ENCODE peak calls at places on chromosomes 3 and 15, in seven cellular contexts. One of them, this sample, is unnamed.

GRCh38 chr15:98983333-98983732 is 24.3 kb downstream of the PGPEP1L start:
- DNase-seq in epithelial cell of proximal tubule: peak; percentile 37
- DNase-seq in aorta: peak; percentile 64
- DNase-seq in activated gamma-delta T cell treated with Interleukin-2 at 50 U/mL for 16 hours: no peak
- DNase-seq in NCI-H748 treated with DMSO at 0.1 percent for 48 hours: peak; percentile 0
- DNase-seq in ovary: peak; percentile 65
- DNase-seq in CD4-positive, alpha-beta memory T cell: no peak
- DNase-seq in this sample: peak; percentile 68

GRCh38 chr3:1093216-1093615 is 392 bp downstream of the CNTN6 start:
- DNase-seq in epithelial cell of proximal tubule: no peak
- DNase-seq in aorta: no peak
- DNase-seq in activated gamma-delta T cell treated with Interleukin-2 at 50 U/mL for 16 hours: no peak
- DNase-seq in NCI-H748 treated with DMSO at 0.1 percent for 48 hours: no peak
- DNase-seq in ovary: no peak
- DNase-seq in CD4-positive, alpha-beta memory T cell: no peak
- DNase-seq in this sample: no peak

GRCh38 chr3:113034011-113034410 is 43.2 kb downstream of the GTPBP8 start:
- DNase-seq in epithelial cell of proximal tubule: no peak
- DNase-seq in aorta: no peak
- DNase-seq in activated gamma-delta T cell treated with Interleukin-2 at 50 U/mL for 16 hours: no peak
- DNase-seq in NCI-H748 treated with DMSO at 0.1 percent for 48 hours: no peak
- DNase-seq in ovary: no peak
- DNase-seq in CD4-positive, alpha-beta memory T cell: no peak
- DNase-seq in this sample: no peak

GRCh38 chr15:70758790-70759462 is 4.4 kb downstream of the UACA start:
- DNase-seq in epithelial cell of proximal tubule: no peak
- DNase-seq in aorta: no peak
- DNase-seq in activated gamma-delta T cell treated with Interleukin-2 at 50 U/mL for 16 hours: no peak
- DNase-seq in NCI-H748 treated with DMSO at 0.1 percent for 48 hours: no peak
- DNase-seq in ovary: no peak
- DNase-seq in CD4-positive, alpha-beta memory T cell: no peak
- DNase-seq in this sample: no peak

GRCh38 chr3:132332082-132332964 is 15.1 kb downstream of the ACP3 start:
- DNase-seq in epithelial cell of proximal tubule: no peak
- DNase-seq in aorta: no peak
- DNase-seq in activated gamma-delta T cell treated with Interleukin-2 at 50 U/mL for 16 hours: no peak
- DNase-seq in NCI-H748 treated with DMSO at 0.1 percent for 48 hours: no peak
- DNase-seq in ovary: no peak
- DNase-seq in CD4-positive, alpha-beta memory T cell: no peak
- DNase-seq in this sample: no peak

GRCh38 chr15:60442763-60443162 is 36.2 kb downstream of the ICE2 start:
- DNase-seq in epithelial cell of proximal tubule: no peak
- DNase-seq in aorta: no peak
- DNase-seq in activated gamma-delta T cell treated with Interleukin-2 at 50 U/mL for 16 hours: no peak
- DNase-seq in NCI-H748 treated with DMSO at 0.1 percent for 48 hours: no peak
- DNase-seq in ovary: no peak
- DNase-seq in CD4-positive, alpha-beta memory T cell: no peak
- DNase-seq in this sample: no peak

GRCh38 chr3:190293621-190294020 is 28.6 kb downstream of the CLDN1 start:
- DNase-seq in epithelial cell of proximal tubule: no peak
- DNase-seq in aorta: no peak
- DNase-seq in activated gamma-delta T cell treated with Interleukin-2 at 50 U/mL for 16 hours: no peak
- DNase-seq in NCI-H748 treated with DMSO at 0.1 percent for 48 hours: no peak
- DNase-seq in ovary: no peak
- DNase-seq in CD4-positive, alpha-beta memory T cell: no peak
- DNase-seq in this sample: no peak

GRCh38 chr3:150870406-150870805 is 34.8 kb downstream of the MINDY4B start:
- DNase-seq in epithelial cell of proximal tubule: no peak
- DNase-seq in aorta: no peak
- DNase-seq in activated gamma-delta T cell treated with Interleukin-2 at 50 U/mL for 16 hours: no peak
- DNase-seq in NCI-H748 treated with DMSO at 0.1 percent for 48 hours: no peak
- DNase-seq in ovary: no peak
- DNase-seq in CD4-positive, alpha-beta memory T cell: no peak
- DNase-seq in this sample: no peak

GRCh38 chr3:129378949-129379348 is 49.5 kb downstream of the EFCAB12 start:
- DNase-seq in epithelial cell of proximal tubule: no peak
- DNase-seq in aorta: no peak
- DNase-seq in activated gamma-delta T cell treated with Interleukin-2 at 50 U/mL for 16 hours: no peak
- DNase-seq in NCI-H748 treated with DMSO at 0.1 percent for 48 hours: no peak
- DNase-seq in ovary: no peak
- DNase-seq in CD4-positive, alpha-beta memory T cell: no peak
- DNase-seq in this sample: no peak

GRCh38 chr3:194512895-194513601 is 26.2 kb upstream of the ATP13A3 start:
- DNase-seq in epithelial cell of proximal tubule: no peak
- DNase-seq in aorta: no peak
- DNase-seq in activated gamma-delta T cell treated with Interleukin-2 at 50 U/mL for 16 hours: no peak
- DNase-seq in NCI-H748 treated with DMSO at 0.1 percent for 48 hours: peak; percentile 24
- DNase-seq in ovary: no peak
- DNase-seq in CD4-positive, alpha-beta memory T cell: no peak
- DNase-seq in this sample: no peak

This sample was measured in body of pancreas.